ENCODE peak calls at places on chromosomes 13 and 19, in ten cellular contexts. W is PC-3, J is heart left ventricle, C is spleen, L is lung, T is progenitor cell of endocrine pancreas, K is HCT116, E is fibroblast of lung, A is upper lobe of right lung, O is lower leg skin. D is an unnamed sample.

GRCh38 chr13:60112771-60113170 is 51.0 kb downstream of the DIAPH3 start:
- DNase-seq in L (no peak), O (no peak), T (no peak), C (no peak), W (no peak), A (no peak), E (no peak), J (no peak), K (no peak), D (no peak)

GRCh38 chr13:108220042-108220441 is 1.9 kb downstream of the ABHD13 start:
- DNase-seq in O (no peak), W (peak; percentile 70), A (no peak), T (no peak), J (no peak), L (peak; percentile 54), C (no peak), K (peak; percentile 57), E (no peak), D (no peak)

GRCh38 chr13:26508885-26509284 is 48.6 kb upstream of the WASF3 start:
- DNase-seq in K (no peak), L (peak; percentile 65), O (peak; percentile 96), T (no peak), E (peak; percentile 98), C (no peak), W (peak; percentile 88), A (no peak), J (peak; percentile 83), D (no peak)

GRCh38 chr13:112731667-112732616 is 42.1 kb downstream of the ATP11A start:
- DNase-seq in L (no peak), O (no peak), C (peak; percentile 31), J (no peak), W (no peak), A (peak; percentile 53), K (no peak), E (no peak), T (no peak), D (no peak)

GRCh38 chr19:51607920-51608562 is 22.2 kb downstream of the SIGLEC5 start:
- DNase-seq in A (peak; percentile 91), L (peak; percentile 83), E (peak; percentile 64), C (peak; percentile 94), O (peak; percentile 93), K (peak; percentile 64), J (peak; percentile 89), W (peak; percentile 90), T (peak; percentile 81), D (no peak)

GRCh38 chr19:58294743-58295374 is 10.3 kb upstream of the ERVK3-1 start:
- DNase-seq in K (no peak), J (no peak), W (no peak), O (no peak), A (no peak), T (no peak), C (no peak), L (no peak), E (no peak), D (no peak)

GRCh38 chr13:66102864-66103263 is 1127.3 kb downstream of the PCDH9 start:
- DNase-seq in E (no peak), K (no peak), J (no peak), A (no peak), W (no peak), C (no peak), O (no peak), T (no peak), L (no peak), D (no peak)

GRCh38 chr19:29562299-29563297 is 36.8 kb downstream of the VSTM2B start:
- DNase-seq in T (no peak), O (peak; percentile 76), K (no peak), J (no peak), L (no peak), A (no peak), C (no peak), W (no peak), E (no peak), D (no peak)

GRCh38 chr19:50835103-50835784 is 1.9 kb upstream of the KLK15 start:
- DNase-seq in C (no peak), E (no peak), J (no peak), T (no peak), K (no peak), W (no peak), A (no peak), L (no peak), O (no peak), D (peak; percentile 75)

GRCh38 chr19:46031781-46032596 is 8.8 kb downstream of the IGFL4 start:
- DNase-seq in K (no peak), O (peak; percentile 79), C (no peak), T (no peak), E (no peak), A (no peak), W (no peak), L (no peak), J (no peak), D (no peak)

GRCh38 chr13:98950705-98951104 is 27.2 kb downstream of the DOCK9 start:
- DNase-seq in E (no peak), A (no peak), J (no peak), K (no peak), O (peak; percentile 21), C (no peak), W (no peak), L (no peak), T (no peak), D (no peak)

GRCh38 chr19:53131085-53131484 is 1.6 kb downstream of the ZNF415 start:
- DNase-seq in T (no peak), J (no peak), E (no peak), L (no peak), W (no peak), K (no peak), C (no peak), O (no peak), A (no peak), D (no peak)

GRCh38 chr19:2036424-2036823 is 14.6 kb downstream of the MKNK2 start:
- DNase-seq in W (no peak), K (no peak), E (no peak), L (no peak), T (no peak), J (no peak), A (no peak), O (no peak), C (no peak), D (no peak)

GRCh38 chr13:99056381-99057014 is 78.6 kb upstream of the DOCK9 start:
- DNase-seq in C (no peak), J (no peak), A (no peak), K (no peak), W (peak; percentile 70), L (no peak), T (no peak), O (no peak), E (no peak), D (no peak)

GRCh38 chr19:16571689-16572331 is 405 bp downstream of the SLC35E1 start:
- DNase-seq in K (no peak), A (no peak), E (peak; percentile 12), C (peak; percentile 91), O (no peak), T (no peak), L (no peak), W (peak; percentile 31), J (peak; percentile 73), D (no peak)
- TF ChIP-seq CTCF in K (no peak), A (no peak), E (no peak), C (no peak), O (no peak), T (no peak), L (no peak), W (no peak), J (no peak), D (no peak)

DNA sequence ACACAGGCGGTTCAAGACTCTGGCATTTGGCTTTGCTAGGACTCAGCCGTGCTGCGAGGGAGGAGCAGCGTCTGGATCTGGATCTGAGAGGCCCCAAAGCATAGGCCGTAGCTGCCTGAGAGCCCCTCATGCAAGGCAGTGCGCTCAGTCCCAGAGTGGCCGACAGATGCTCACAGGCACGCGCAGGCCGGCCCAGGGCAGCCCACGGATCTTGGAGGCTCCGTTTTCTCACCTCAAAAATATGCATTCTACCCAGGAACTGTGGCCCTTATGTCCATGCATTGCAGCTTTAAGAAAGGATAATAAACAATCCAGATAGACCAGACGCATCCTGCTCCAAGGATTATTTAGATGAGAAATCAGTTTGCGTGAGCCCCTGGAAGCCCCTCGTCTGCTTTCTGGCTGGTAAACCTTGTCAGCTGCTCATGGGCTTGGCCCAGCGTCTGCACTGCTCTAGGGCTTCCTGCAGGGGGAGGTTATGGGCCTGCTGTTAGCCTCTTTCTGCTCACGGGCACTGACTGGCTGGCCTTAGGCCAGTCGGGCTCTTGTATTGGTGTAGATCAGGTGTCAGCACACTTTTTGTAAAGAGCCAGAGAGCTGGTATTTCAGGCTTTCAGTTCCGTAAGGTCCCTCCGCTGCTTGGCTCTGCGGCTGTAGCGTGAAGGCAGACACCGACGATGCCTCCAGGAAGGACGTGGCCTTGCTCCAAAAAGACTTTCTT is 24.2 kb downstream of the TEX29 start:
- DNase-seq in J (no peak), E (peak; percentile 67), O (peak; percentile 62), K (no peak), T (peak; percentile 27), C (no peak), L (peak; percentile 77), W (peak; percentile 43), A (peak; percentile 89), D (no peak)
- TF ChIP-seq CTCF in J (no peak), E (peak; percentile 69), O (no peak), K (peak; percentile 42), T (peak; percentile 52), C (no peak), L (no peak), W (peak; percentile 32), A (peak; percentile 45), D (peak; percentile 28)

DNA sequence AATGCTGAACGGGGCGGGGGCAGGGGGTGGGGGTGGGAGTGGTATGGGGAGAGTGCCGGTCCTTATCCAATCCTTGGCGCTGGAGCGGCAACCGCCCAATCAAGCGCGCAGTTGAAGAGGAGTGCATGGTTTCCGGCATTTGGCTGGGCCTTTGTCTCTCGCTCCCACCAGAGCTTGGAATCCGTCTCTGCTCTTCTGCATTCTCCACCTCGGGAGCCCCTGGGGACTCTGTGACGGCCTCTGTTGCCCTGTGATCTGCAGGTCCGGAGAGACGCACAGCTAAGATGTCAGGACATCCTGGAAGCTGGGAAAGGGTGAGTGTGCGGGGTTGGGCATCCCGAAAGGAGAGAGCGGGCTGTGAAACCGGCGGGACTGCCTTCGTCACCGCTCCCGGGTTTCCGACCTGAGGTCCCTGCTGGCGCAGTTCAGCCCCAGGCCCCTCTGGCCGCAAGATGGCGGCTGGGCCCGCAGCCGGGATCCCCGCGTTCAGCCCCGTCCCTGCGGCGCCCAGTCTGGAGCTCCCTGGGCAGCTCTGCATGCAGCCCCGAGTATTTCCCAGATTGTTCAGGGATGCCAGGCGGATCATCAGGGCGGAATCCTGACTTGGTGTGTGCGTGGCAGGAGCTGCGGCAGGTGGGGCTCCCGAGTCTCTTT is 53.6 kb upstream of the ZNF254 start:
- DNase-seq in O (peak; percentile 97), E (peak; percentile 91), L (peak; percentile 91), C (peak; percentile 93), K (peak; percentile 52), T (peak; percentile 71), J (peak; percentile 93), A (peak; percentile 94), W (peak; percentile 91), D (peak; percentile 96)
- TF ChIP-seq CTCF in O (no peak), E (no peak), L (no peak), C (no peak), K (no peak), T (no peak), J (peak; percentile 15), A (no peak), W (peak; percentile 17), D (peak; percentile 55)

GRCh38 chr19:10431254-10431942 is 11.1 kb downstream of the PDE4A start:
- DNase-seq in A (peak; percentile 82), C (no peak), T (no peak), K (no peak), W (peak; percentile 37), E (no peak), J (no peak), O (no peak), L (peak; percentile 43), D (no peak)
- TF ChIP-seq CTCF in A (peak; percentile 15), C (no peak), T (no peak), K (no peak), W (no peak), E (no peak), J (no peak), O (no peak), L (no peak), D (peak; percentile 16)

GRCh38 chr19:5534787-5535586 is 32.8 kb downstream of the TINCR start:
- DNase-seq in W (peak; percentile 35), A (no peak), E (peak; percentile 17), C (no peak), L (no peak), O (no peak), J (no peak), T (no peak), K (peak; percentile 77), D (no peak)
- TF ChIP-seq CTCF in W (peak; percentile 84), A (peak; percentile 19), E (peak; percentile 47), C (no peak), L (no peak), O (no peak), J (no peak), T (peak; percentile 49), K (peak; percentile 39), D (peak; percentile 76)